ENCODE peak calls at places on chromosome 12, in five cellular contexts. Q is transverse colon, P is T follicular helper cell, D is bronchial epithelial cell, S is NCI-H2081. V is an unnamed sample.

GRCh38 chr12:15629108-15629507 is 160.1 kb downstream of the EPS8 start:
- DNase-seq in Q (peak; percentile 64), P (no peak), D (peak; percentile 69), S (no peak), V (peak; percentile 48)

GRCh38 chr12:103806807-103807206 is 34.2 kb downstream of the NT5DC3 start:
- DNase-seq in Q (no peak), P (no peak), D (no peak), S (no peak), V (no peak)

GRCh38 chr12:57135487-57135886 is 7.2 kb downstream of the LRP1 start:
- DNase-seq in Q (peak; percentile 8), P (no peak), D (no peak), S (no peak), V (no peak)

GRCh38 chr12:82300611-82301010 is 57.6 kb downstream of the CCDC59 start:
- DNase-seq in Q (no peak), P (no peak), D (no peak), S (no peak), V (no peak)

GRCh38 chr12:93622485-93622884 is 50.0 kb downstream of the SOCS2 start:
- DNase-seq in Q (no peak), P (no peak), D (no peak), S (no peak), V (peak; percentile 11)

GRCh38 chr12:129701536-129702165 is 202.2 kb downstream of the TMEM132D start:
- DNase-seq in Q (no peak), P (no peak), D (no peak), S (no peak), V (no peak)

GRCh38 chr12:68746572-68747180 is 700 bp downstream of the SLC35E3 start:
- DNase-seq in Q (peak; percentile 70), P (peak; percentile 8), D (peak; percentile 73), S (peak; percentile 18), V (peak; percentile 58)

GRCh38 chr12:10505620-10506019 is at the start of gene EIF2S3B:
- DNase-seq in Q (no peak), P (no peak), D (no peak), S (no peak), V (no peak)

GRCh38 chr12:25816637-25817036 is 141.8 kb upstream of the RASSF8 start:
- DNase-seq in Q (no peak), P (no peak), D (no peak), S (no peak), V (no peak)